ENCODE peak calls at places on chromosomes 16 and 17, in seven cellular contexts. L, Q, B, A, V, D and X are unnamed samples.

GRCh38 chr17:66331038-66331816 is 28.8 kb downstream of the PRKCA start:
- DNase-seq in L (no peak), Q (no peak), B (no peak), A (no peak), V (no peak), D (no peak), X (no peak)

GRCh38 chr17:1474402-1475189 is 17.9 kb downstream of the MYO1C start:
- DNase-seq in L (peak; percentile 67), Q (no peak), B (no peak), A (no peak), V (no peak), D (no peak), X (no peak)

GRCh38 chr17:57577751-57578607 is 167.1 kb downstream of the CCDC182 start:
- DNase-seq in L (no peak), Q (no peak), B (peak; percentile 91), A (peak; percentile 84), V (no peak), D (no peak), X (peak; percentile 69)

GRCh38 chr17:28657756-28658155 is 4.0 kb downstream of the SDF2 start:
- DNase-seq in L (no peak), Q (no peak), B (no peak), A (peak; percentile 28), V (no peak), D (no peak), X (no peak)

GRCh38 chr17:44110823-44111633 is 12.4 kb downstream of the HDAC5 start:
- DNase-seq in L (peak; percentile 52), Q (peak; percentile 61), B (peak; percentile 70), A (peak; percentile 94), V (peak; percentile 95), D (peak; percentile 89), X (peak; percentile 71)

GRCh38 chr16:80791411-80791810 is 13.0 kb downstream of the CDYL2 start:
- DNase-seq in L (no peak), Q (no peak), B (no peak), A (no peak), V (no peak), D (no peak), X (no peak)

GRCh38 chr16:82960923-82961322 is 334.2 kb downstream of the CDH13 start:
- DNase-seq in L (no peak), Q (no peak), B (no peak), A (no peak), V (no peak), D (no peak), X (no peak)

GRCh38 chr17:1171953-1172352 is 7.8 kb downstream of the ABR start:
- DNase-seq in L (no peak), Q (no peak), B (no peak), A (no peak), V (no peak), D (no peak), X (no peak)

DNA sequence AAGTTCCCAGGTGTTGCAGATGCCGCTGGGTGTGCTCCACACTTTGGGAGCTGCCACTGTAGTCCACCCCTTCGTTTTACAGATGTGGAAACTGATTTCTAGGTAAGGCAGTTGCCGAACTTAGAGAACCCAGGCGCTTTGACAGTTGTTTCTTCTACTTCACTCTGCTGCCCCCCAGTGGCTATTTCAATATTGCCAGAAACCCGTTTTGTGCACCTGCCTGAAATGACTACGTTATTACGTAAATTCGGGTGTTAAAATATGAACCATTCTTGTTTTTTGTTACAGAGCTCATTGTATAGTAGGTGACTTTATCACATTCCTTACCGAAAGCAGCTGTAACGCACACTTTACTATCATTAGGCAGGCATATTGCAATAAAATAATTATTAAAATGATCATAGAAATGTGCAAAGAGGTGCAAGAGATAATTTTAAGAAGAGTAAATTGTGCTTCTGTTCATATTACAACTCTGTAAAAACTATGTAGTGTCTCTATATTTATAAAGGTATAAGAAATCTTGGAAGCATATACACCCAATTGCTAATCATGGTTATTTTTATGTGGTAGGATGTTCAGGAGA is 44.9 kb downstream of the OTOA start:
- DNase-seq in L (peak; percentile 27), Q (peak; percentile 61), B (peak; percentile 85), A (peak; percentile 70), V (peak; percentile 91), D (peak; percentile 75), X (peak; percentile 21)
- TF ChIP-seq EZH2 in L (no peak), Q (no peak), B (no peak), A (no peak), V (no peak), D (no peak), X (no peak)

GRCh38 chr17:79659376-79659775 is 48.5 kb upstream of the RBFOX3 start:
- DNase-seq in L (no peak), Q (no peak), B (no peak), A (no peak), V (no peak), D (no peak), X (no peak)
- TF ChIP-seq EZH2 in L (no peak), Q (no peak), B (no peak), A (no peak), V (no peak), D (no peak), X (no peak)

DNA sequence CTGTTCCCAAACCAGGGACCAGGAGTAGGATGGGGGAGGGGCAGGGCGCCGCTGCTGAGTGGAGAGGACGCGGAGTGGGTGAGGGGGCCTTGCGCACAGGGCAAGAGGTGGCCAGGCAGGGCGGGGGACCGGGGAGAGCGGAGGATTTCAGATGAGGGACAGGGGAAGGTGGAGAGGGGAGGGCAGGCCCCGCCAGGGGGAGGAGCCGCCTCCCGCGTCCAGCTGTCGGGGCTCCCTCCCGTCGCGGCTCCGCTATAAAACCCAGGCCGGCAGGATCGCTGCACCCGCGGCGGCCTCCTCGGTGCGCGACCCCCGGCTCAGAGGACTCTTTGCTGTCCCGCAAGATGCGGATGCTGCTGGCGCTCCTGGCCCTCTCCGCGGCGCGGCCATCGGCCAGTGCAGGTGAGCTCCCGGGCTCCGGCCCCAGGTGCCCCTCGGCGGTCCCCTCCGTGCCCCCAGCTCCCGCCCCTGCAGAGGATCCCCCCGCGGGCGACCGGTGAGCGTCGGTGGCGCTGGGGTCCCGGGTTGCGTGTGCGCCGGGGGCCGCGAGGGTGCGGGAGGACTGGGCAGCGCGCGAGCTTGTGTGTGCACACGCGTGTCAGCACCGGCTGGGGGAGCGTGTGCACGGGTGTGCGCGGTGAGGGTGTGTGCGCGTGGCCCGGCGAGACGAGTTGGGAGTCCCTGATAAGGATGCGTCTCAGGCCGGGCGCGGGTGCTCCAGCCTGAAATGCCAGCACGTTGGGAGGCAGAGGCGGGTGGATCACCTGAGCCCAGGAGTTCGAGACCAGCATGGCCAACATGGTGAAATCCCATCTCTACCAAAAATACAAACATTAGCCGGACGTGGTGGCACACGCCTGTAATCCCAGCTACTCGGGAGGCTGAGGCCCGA is at the start of gene CA4:
- DNase-seq in L (no peak), Q (no peak), B (peak; percentile 73), A (no peak), V (peak; percentile 72), D (no peak), X (no peak)
- TF ChIP-seq EZH2 in L (no peak), Q (no peak), B (peak; percentile 76), A (peak; percentile 98), V (peak; percentile 21), D (no peak), X (peak; percentile 99)

GRCh38 chr17:61459968-61460718 is 7.9 kb downstream of the TBX4 start:
- DNase-seq in L (no peak), Q (no peak), B (no peak), A (no peak), V (no peak), D (no peak), X (no peak)
- TF ChIP-seq EZH2 in L (no peak), Q (no peak), B (no peak), A (no peak), V (peak; percentile 63), D (no peak), X (no peak)

DNA sequence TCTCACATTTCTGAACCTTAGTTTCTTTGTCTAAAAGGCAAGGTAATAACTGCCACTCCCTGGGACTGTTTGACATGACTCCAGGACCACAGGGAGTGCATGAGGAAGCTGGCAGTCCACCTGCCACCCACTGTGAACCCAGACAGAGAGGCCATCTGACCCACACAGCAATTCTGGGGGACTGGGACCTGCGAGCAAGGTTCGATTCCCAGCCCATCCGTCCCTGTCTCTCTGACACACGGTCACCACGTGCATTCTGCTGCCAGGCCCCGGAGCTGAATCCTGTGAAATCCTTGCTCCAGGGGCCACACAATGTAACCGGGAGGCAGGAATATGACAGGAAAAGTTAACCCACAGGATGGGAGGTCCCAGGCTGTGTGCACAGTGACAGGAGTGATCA is 218.8 kb upstream of the FOXF1 start:
- DNase-seq in L (no peak), Q (no peak), B (no peak), A (no peak), V (no peak), D (no peak), X (no peak)
- TF ChIP-seq EZH2 in L (no peak), Q (no peak), B (no peak), A (no peak), V (no peak), D (no peak), X (no peak)

GRCh38 chr17:69159418-69159817 is 17.7 kb upstream of the ABCA6 start:
- DNase-seq in L (no peak), Q (no peak), B (no peak), A (no peak), V (no peak), D (no peak), X (no peak)
- TF ChIP-seq EZH2 in L (no peak), Q (no peak), B (no peak), A (no peak), V (no peak), D (no peak), X (no peak)